ENCODE peak calls at places on chromosome 6, in nine cellular contexts. E is A549; T is kidney; J is CD8-positive, alpha-beta memory T cell; Q is CD8-positive, alpha-beta T cell; K is heart left ventricle; B is H1; F is neuronal stem cell; M is GM23248. U is an unnamed sample. For H3K4me1, the result is how much of the 10 kb centered on the place peaks cover.

GRCh38 chr6:151502499-151502898 is 8.7 kb downstream of the CCDC170 start:
- DNase-seq in E (no peak), T (no peak), J (no peak), Q (no peak), K (no peak), B (no peak), F (no peak), M (peak), U (no peak)

GRCh38 chr6:38404355-38404754 is 235.4 kb downstream of the BTBD9 start:
- DNase-seq in E (no peak), T (no peak), J (no peak), Q (no peak), K (no peak), B (no peak), F (no peak), M (no peak), U (no peak)

GRCh38 chr6:2942916-2943563 is 28.3 kb downstream of the SERPINB6 start:
- DNase-seq in E (no peak), T (no peak), J (no peak), Q (no peak), K (no peak), B (peak), F (no peak), M (no peak), U (no peak)

GRCh38 chr6:127518212-127518709 is 874 bp downstream of the MTCL3 start:
- DNase-seq in E (peak), T (no peak), J (no peak), Q (no peak), K (no peak), B (no peak), F (peak), M (no peak), U (no peak)

GRCh38 chr6:39452306-39452705 is 129.8 kb upstream of the KCNK16 start:
- DNase-seq in E (no peak), T (no peak), J (no peak), Q (no peak), K (no peak), B (no peak), F (no peak), M (peak), U (no peak)

GRCh38 chr6:138204792-138205384 is 13.4 kb downstream of the PBOV1 start:
- DNase-seq in E (no peak), T (no peak), J (no peak), Q (no peak), K (no peak), B (no peak), F (no peak), M (no peak), U (no peak)

GRCh38 chr6:73943401-73943800 is 247.4 kb downstream of the CD109 start:
- DNase-seq in E (no peak), T (no peak), J (no peak), Q (no peak), K (no peak), B (no peak), F (no peak), M (peak), U (no peak)

GRCh38 chr6:138765896-138766487 is 7.6 kb upstream of the CCDC28A start:
- DNase-seq in E (peak), T (no peak), J (no peak), Q (no peak), K (no peak), B (no peak), F (no peak), M (peak), U (no peak)

GRCh38 chr6:31356946-31357466 is at the start of gene HLA-B:
- DNase-seq in E (peak), T (peak), J (peak), Q (peak), K (peak), B (peak), F (peak), M (peak), U (peak)

GRCh38 chr6:31350973-31351733 is 5.8 kb downstream of the HLA-B start:
- DNase-seq in E (no peak), T (no peak), J (peak), Q (peak), K (no peak), B (no peak), F (no peak), M (no peak), U (peak)

GRCh38 chr6:107509506-107509905 is 19.6 kb downstream of the SOBP start:
- DNase-seq in E (no peak), T (no peak), J (no peak), Q (no peak), K (no peak), B (no peak), F (no peak), M (no peak), U (no peak)

GRCh38 chr6:81985191-81985590 is 232.7 kb upstream of the TENT5A start:
- DNase-seq in E (no peak), T (no peak), J (no peak), Q (no peak), K (no peak), B (no peak), F (no peak), M (peak), U (no peak)

GRCh38 chr6:148972481-148972880 is 225.7 kb downstream of the UST start:
- DNase-seq in E (peak), T (peak), J (peak), Q (peak), K (no peak), B (peak), F (no peak), M (no peak), U (peak)

GRCh38 chr6:3293271-3294155 is 34.8 kb downstream of the PSMG4 start:
- DNase-seq in E (no peak), T (peak), J (peak), Q (no peak), K (no peak), B (no peak), F (no peak), M (no peak), U (no peak)

GRCh38 chr6:167208819-167209576 is 51.2 kb upstream of the GPR31 start:
- DNase-seq in E (no peak), T (no peak), J (no peak), Q (no peak), K (no peak), B (peak), F (no peak), M (no peak), U (no peak)

GRCh38 chr6:45946352-45946751 is 69.3 kb downstream of the CLIC5 start:
- DNase-seq in E (peak), T (no peak), J (no peak), Q (no peak), K (peak), B (no peak), F (no peak), M (peak), U (no peak)

GRCh38 chr6:422423-423061 is 31.0 kb downstream of the IRF4 start:
- DNase-seq in E (peak), T (peak), J (no peak), Q (no peak), K (no peak), B (no peak), F (no peak), M (peak), U (no peak)

GRCh38 chr6:158799051-158799792 is 19.9 kb downstream of the EZR start:
- DNase-seq in E (peak), T (no peak), J (no peak), Q (peak), K (no peak), B (no peak), F (no peak), M (peak), U (no peak)

GRCh38 chr6:1607557-1608221 is 2.0 kb upstream of the FOXC1 start:
- DNase-seq in E (no peak), T (peak), J (no peak), Q (no peak), K (no peak), B (peak), F (no peak), M (peak), U (no peak)

GRCh38 chr6:1610497-1611321 is 994 bp downstream of the FOXC1 start:
- DNase-seq in E (peak), T (peak), J (no peak), Q (no peak), K (no peak), B (no peak), F (no peak), M (peak), U (no peak)

GRCh38 chr6:1608222-1608975 is 1.3 kb upstream of the FOXC1 start:
- DNase-seq in E (no peak), T (peak), J (no peak), Q (no peak), K (no peak), B (no peak), F (no peak), M (peak), U (no peak)

GRCh38 chr6:1609662-1610496 is at the start of gene FOXC1:
- DNase-seq in E (peak), T (peak), J (no peak), Q (no peak), K (peak), B (no peak), F (peak), M (peak), U (no peak)

GRCh38 chr6:1608976-1609661 is 596 bp upstream of the FOXC1 start:
- DNase-seq in E (no peak), T (peak), J (no peak), Q (no peak), K (no peak), B (no peak), F (no peak), M (peak), U (no peak)
- H3K4me1 ChIP-seq in E (under half), T (under half), J (under half), Q (half or more), K (under half), B (under half), F (under half), M (under half), U (half or more)

DNA sequence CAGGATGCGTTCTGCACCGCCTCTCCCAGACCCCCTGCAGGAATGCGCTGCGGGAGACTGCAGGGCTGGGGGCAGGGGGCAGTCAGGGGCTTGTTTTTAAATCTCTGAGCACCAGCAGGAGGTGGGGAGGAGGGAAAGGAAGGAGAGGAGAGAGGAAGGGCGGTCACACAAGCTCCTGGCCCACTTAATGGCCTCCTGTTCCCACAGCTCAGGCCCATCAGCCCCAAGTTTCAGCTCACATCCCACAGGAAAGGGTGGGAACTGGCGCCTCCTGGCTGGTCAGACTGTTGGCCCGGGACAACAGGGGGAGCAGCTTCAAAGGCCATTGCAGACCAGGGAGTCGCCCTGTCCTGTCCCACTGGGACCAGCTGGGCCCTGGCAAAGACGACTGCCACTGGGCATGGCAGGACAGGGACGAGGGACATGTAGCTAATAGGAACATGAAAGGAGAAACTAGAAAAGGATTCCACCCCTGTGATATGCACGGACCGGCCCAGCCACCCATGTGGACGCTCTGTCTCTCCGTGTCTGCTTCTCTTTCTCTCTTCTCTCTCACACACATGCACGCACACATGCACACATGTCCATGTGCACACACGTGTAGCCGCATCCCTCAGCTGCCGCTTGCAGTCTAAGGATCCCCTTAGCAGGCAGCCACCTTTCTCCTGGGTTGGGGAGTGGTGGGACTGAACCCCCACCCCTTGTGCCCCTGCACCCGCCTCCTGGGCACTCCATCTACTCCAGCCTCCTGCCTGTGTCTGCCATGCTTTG is 34.6 kb downstream of the TFEB start:
- DNase-seq in E (no peak), T (peak), J (no peak), Q (no peak), K (peak), B (no peak), F (no peak), M (no peak), U (no peak)
- H3K4me1 ChIP-seq in E (under half), T (under half), J (under half), Q (under half), K (under half), B (under half), F (under half), M (under half), U (under half)

GRCh38 chr6:146594495-146594894 is 4.3 kb upstream of the ADGB start:
- DNase-seq in E (no peak), T (no peak), J (no peak), Q (no peak), K (no peak), B (no peak), F (no peak), M (no peak), U (no peak)

GRCh38 chr6:146592451-146592850 is 6.3 kb upstream of the ADGB start:
- DNase-seq in E (no peak), T (no peak), J (no peak), Q (no peak), K (no peak), B (no peak), F (no peak), M (no peak), U (no peak)

GRCh38 chr6:146595981-146596731 is 2.6 kb upstream of the ADGB start:
- DNase-seq in E (no peak), T (no peak), J (no peak), Q (no peak), K (no peak), B (no peak), F (no peak), M (no peak), U (no peak)

GRCh38 chr6:146590492-146590891 is 8.3 kb upstream of the ADGB start:
- DNase-seq in E (no peak), T (no peak), J (no peak), Q (no peak), K (no peak), B (no peak), F (no peak), M (no peak), U (no peak)

GRCh38 chr6:146593978-146594377 is 4.8 kb upstream of the ADGB start:
- DNase-seq in E (no peak), T (no peak), J (no peak), Q (no peak), K (no peak), B (no peak), F (no peak), M (no peak), U (no peak)
- H3K4me1 ChIP-seq in E (under half), T (under half), J (under half), Q (under half), K (under half), B (under half), F (under half), M (under half), U (under half)

GRCh38 chr6:10410214-10410873 is 4.5 kb downstream of the TFAP2A start:
- DNase-seq in E (no peak), T (no peak), J (no peak), Q (no peak), K (no peak), B (no peak), F (no peak), M (no peak), U (no peak)
- H3K4me1 ChIP-seq in E (under half), T (under half), J (under half), Q (under half), K (under half), B (under half), F (under half), M (under half), U (under half)

GRCh38 chr6:11759995-11760394 is 18.6 kb downstream of the ADTRP start:
- DNase-seq in E (no peak), T (no peak), J (no peak), Q (no peak), K (no peak), B (no peak), F (no peak), M (no peak), U (no peak)

GRCh38 chr6:11763460-11764249 is 14.9 kb downstream of the ADTRP start:
- DNase-seq in E (no peak), T (no peak), J (no peak), Q (no peak), K (no peak), B (no peak), F (peak), M (no peak), U (no peak)

GRCh38 chr6:11762782-11763459 is 15.7 kb downstream of the ADTRP start:
- DNase-seq in E (no peak), T (no peak), J (no peak), Q (no peak), K (no peak), B (no peak), F (no peak), M (peak), U (no peak)

GRCh38 chr6:11764250-11764604 is 14.4 kb downstream of the ADTRP start:
- DNase-seq in E (no peak), T (no peak), J (no peak), Q (no peak), K (no peak), B (no peak), F (no peak), M (no peak), U (no peak)

DNA sequence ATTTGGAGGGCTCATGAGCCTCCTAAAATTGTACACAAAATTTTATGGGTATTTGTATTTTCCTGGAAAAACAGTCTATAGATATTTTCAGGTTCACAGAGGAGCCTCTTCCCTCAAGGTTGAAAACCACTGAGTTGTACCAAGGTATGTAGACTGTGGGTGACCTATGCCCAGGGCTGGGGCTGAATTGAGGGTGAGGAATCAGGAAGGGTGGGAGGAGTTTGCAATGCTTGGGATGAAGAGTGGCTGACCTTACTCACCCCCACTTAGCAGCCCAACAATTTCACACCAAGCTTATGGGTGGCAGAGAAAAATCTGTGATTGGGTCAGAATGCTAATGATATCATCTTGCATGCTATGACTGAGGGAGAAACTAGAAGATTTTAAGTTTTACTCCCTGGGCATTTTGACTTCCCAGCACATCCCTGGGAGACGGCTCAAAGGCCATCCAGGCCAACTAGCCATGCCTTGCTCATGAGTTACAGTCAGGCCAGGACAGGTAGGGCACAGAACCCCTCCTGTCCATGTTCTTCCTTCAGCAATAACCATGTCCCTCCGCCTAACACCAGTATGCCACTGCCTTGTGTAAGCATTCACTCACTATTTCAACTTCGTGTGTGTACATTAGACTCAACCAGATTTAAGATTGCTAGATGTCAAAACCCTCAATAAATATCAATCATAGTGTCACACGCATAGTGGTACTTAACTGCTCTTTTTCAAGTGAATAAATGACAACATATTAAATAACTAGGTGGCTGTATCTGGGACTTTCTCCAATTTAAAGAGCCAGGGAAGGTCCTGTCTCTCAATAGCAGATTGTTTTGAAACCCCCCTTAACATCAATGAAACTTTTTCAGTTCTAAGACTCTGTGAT is 16.6 kb downstream of the ADTRP start:
- DNase-seq in E (no peak), T (no peak), J (no peak), Q (no peak), K (no peak), B (no peak), F (no peak), M (peak), U (no peak)
- H3K4me1 ChIP-seq in E (under half), T (under half), J (under half), Q (under half), K (under half), B (under half), F (under half), M (under half), U (under half)

GRCh38 chr6:88679841-88680240 is 283.6 kb downstream of the RNGTT start:
- DNase-seq in E (no peak), T (no peak), J (no peak), Q (no peak), K (no peak), B (no peak), F (no peak), M (no peak), U (no peak)
- H3K4me1 ChIP-seq in E (under half), T (under half), J (under half), Q (under half), K (under half), B (under half), F (under half), M (under half), U (under half)

GRCh38 chr6:24935323-24935722 is 437 bp downstream of the RIPOR2 start:
- DNase-seq in E (no peak), T (no peak), J (no peak), Q (no peak), K (no peak), B (no peak), F (no peak), M (no peak), U (no peak)

GRCh38 chr6:24933266-24933665 is 2.5 kb downstream of the RIPOR2 start:
- DNase-seq in E (no peak), T (no peak), J (no peak), Q (no peak), K (no peak), B (no peak), F (no peak), M (no peak), U (no peak)

GRCh38 chr6:24935753-24936152 is at the start of gene RIPOR2:
- DNase-seq in E (peak), T (no peak), J (peak), Q (peak), K (peak), B (peak), F (no peak), M (no peak), U (peak)

GRCh38 chr6:24932832-24933231 is 2.9 kb downstream of the RIPOR2 start:
- DNase-seq in E (no peak), T (no peak), J (no peak), Q (no peak), K (no peak), B (no peak), F (no peak), M (no peak), U (no peak)

GRCh38 chr6:24933868-24934401 is 1.8 kb downstream of the RIPOR2 start:
- DNase-seq in E (peak), T (no peak), J (peak), Q (peak), K (no peak), B (peak), F (no peak), M (peak), U (peak)
- H3K4me1 ChIP-seq in E (under half), T (under half), J (under half), Q (under half), K (under half), B (under half), F (under half), M (under half), U (under half)

U was measured in effector memory CD4-positive, alpha-beta T cell.